ENCODE peak calls at places on chromosome 15, in eight cellular contexts. D is A549, Q is transverse colon, G is sigmoid colon, Y is endothelial cell of umbilical vein, P is esophagus squamous epithelium, V is IMR-90, I is uterus. U is an unnamed sample.

GRCh38 chr15:92653836-92654524 is 1.6 kb downstream of the FAM174B start:
- DNase-seq in D (peak; percentile 55), Q (peak; percentile 44), G (peak; percentile 76), Y (peak; percentile 83), P (no peak), V (no peak), I (no peak), U (peak; percentile 85)

GRCh38 chr15:92812271-92812670 is 87.9 kb upstream of the CHD2 start:
- DNase-seq in D (no peak), Q (peak; percentile 44), G (no peak), Y (no peak), P (no peak), V (no peak), I (peak; percentile 20), U (no peak)

GRCh38 chr15:66498501-66499386 is 1.2 kb upstream of the SNAPC5 start:
- DNase-seq in D (peak; percentile 53), Q (no peak), G (no peak), Y (peak; percentile 54), P (no peak), V (peak; percentile 51), I (no peak), U (no peak)

GRCh38 chr15:63042879-63043340 is 363 bp downstream of the TPM1 start:
- DNase-seq in D (no peak), Q (no peak), G (no peak), Y (peak; percentile 47), P (no peak), V (no peak), I (no peak), U (no peak)

GRCh38 chr15:80179025-80179759 is 26.4 kb downstream of the FAH start:
- DNase-seq in D (peak; percentile 83), Q (no peak), G (no peak), Y (peak; percentile 91), P (no peak), V (peak; percentile 98), I (no peak), U (no peak)

GRCh38 chr15:88491158-88491557 is 23.6 kb downstream of the MRPS11 start:
- DNase-seq in D (no peak), Q (no peak), G (no peak), Y (no peak), P (no peak), V (no peak), I (no peak), U (no peak)

GRCh38 chr15:62658498-62658897 is 384.0 kb upstream of the TPM1 start:
- DNase-seq in D (no peak), Q (no peak), G (no peak), Y (no peak), P (no peak), V (no peak), I (no peak), U (no peak)

GRCh38 chr15:96750361-96750760 is 419.9 kb downstream of the NR2F2 start:
- DNase-seq in D (no peak), Q (no peak), G (no peak), Y (no peak), P (no peak), V (no peak), I (no peak), U (no peak)

GRCh38 chr15:54518145-54518941 is 540.1 kb downstream of the UNC13C start:
- DNase-seq in D (no peak), Q (no peak), G (no peak), Y (no peak), P (no peak), V (no peak), I (no peak), U (no peak)

DNA sequence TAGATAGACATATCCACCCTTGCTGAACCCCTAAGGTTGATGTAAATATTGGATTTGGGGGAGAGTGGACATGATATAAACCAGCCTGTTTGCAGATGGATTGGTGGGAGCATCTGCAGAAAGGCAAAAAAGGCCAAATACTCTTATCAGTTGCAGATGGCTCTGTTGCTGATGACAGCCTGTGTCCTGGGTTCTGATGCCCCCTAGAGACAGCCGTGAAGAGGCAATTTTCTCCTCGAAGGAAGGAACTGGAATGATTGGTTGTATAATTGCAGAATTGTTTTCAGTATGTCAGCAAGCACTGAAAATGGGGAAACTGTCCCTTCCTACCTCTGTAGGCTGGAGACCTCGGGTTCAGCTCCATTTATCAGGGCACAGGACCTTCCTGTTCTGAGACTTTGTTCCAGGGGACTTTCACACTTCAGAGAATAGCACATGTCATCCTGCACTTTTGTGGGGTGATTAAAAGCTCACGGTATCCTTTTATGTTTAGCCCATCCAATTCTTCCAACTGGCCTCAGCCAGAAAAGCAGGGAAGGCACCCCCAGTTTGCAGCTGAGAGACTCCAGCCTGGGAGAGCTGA is 103.0 kb downstream of the PGPEP1L start:
- DNase-seq in D (peak; percentile 85), Q (peak; percentile 22), G (peak; percentile 60), Y (peak; percentile 53), P (no peak), V (peak; percentile 75), I (no peak), U (no peak)
- TF ChIP-seq CTCF in D (peak; percentile 91), Q (peak; percentile 24), G (peak; percentile 8), Y (peak; percentile 58), P (peak; percentile 21), V (peak; percentile 82), I (peak; percentile 33), U (no peak)

GRCh38 chr15:64143276-64143675 is 8.3 kb upstream of the SNX22 start:
- DNase-seq in D (no peak), Q (no peak), G (no peak), Y (no peak), P (no peak), V (no peak), I (no peak), U (no peak)

GRCh38 chr15:64146041-64146440 is 5.5 kb upstream of the SNX22 start:
- DNase-seq in D (no peak), Q (no peak), G (peak; percentile 59), Y (no peak), P (no peak), V (no peak), I (no peak), U (no peak)

GRCh38 chr15:64144192-64144564 is 7.4 kb upstream of the SNX22 start:
- DNase-seq in D (no peak), Q (no peak), G (peak; percentile 30), Y (no peak), P (no peak), V (no peak), I (no peak), U (no peak)

GRCh38 chr15:64146520-64146884 is 5.0 kb upstream of the SNX22 start:
- DNase-seq in D (no peak), Q (no peak), G (no peak), Y (no peak), P (no peak), V (no peak), I (no peak), U (no peak)

GRCh38 chr15:64144565-64145281 is 6.8 kb upstream of the SNX22 start:
- DNase-seq in D (no peak), Q (no peak), G (peak; percentile 45), Y (no peak), P (no peak), V (no peak), I (no peak), U (no peak)
- TF ChIP-seq POLR2A in D (no peak), Q (no peak), G (no peak), Y (no peak), P (no peak), V (no peak), I (no peak), U (no peak)

DNA sequence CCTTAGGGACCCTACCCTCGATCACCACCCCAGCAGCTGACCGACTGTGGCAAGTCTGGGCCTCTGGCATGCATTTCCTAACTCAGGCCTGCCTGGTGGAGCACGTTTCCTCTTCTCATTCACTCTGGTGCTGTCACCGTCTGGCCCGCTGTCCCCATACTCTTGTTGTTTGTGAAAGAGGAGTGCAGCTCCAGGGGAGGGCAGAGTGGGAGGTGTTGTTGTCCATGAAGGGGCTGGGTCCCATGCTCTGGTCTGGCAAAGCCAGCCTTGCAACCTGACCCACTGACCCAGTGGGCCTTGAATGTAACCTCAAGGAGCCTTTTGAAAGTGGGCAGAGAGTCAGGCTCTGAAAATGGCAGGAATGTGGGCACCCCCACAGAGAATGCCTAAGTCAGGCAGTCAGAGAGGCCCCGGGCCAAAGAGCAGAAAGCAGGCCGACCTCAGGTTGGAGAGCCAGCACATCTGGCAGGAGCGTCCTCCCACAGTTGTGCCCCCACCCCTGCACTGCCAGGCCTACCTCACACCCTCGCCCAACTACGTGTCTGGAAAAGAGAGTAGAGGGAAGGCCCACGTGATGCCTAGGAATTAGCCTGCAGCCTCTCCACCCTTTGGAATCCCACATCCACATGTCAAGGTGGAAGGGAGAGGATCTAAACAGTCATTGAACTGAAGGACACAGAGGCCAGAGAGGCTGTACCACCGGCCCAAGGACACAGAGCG is 10.9 kb downstream of the SEMA7A start:
- DNase-seq in D (peak; percentile 27), Q (no peak), G (no peak), Y (no peak), P (no peak), V (peak; percentile 52), I (no peak), U (no peak)
- TF ChIP-seq CTCF in D (no peak), Q (no peak), G (no peak), Y (no peak), P (no peak), V (no peak), I (no peak), U (no peak)

GRCh38 chr15:41115652-41116115 is 396 bp downstream of the INO80 start:
- DNase-seq in D (peak; percentile 71), Q (peak; percentile 70), G (no peak), Y (peak; percentile 51), P (peak; percentile 19), V (peak; percentile 48), I (peak; percentile 53), U (peak; percentile 44)
- TF ChIP-seq POLR2A in D (no peak), Q (no peak), G (no peak), Y (no peak), P (no peak), V (no peak), I (no peak), U (no peak)

GRCh38 chr15:77186518-77187095 is 115.7 kb upstream of the TSPAN3 start:
- DNase-seq in D (peak; percentile 42), Q (no peak), G (no peak), Y (peak; percentile 66), P (no peak), V (peak; percentile 47), I (no peak), U (no peak)
- TF ChIP-seq CTCF in D (peak; percentile 63), Q (peak; percentile 51), G (peak; percentile 32), Y (peak; percentile 56), P (no peak), V (peak; percentile 62), I (peak; percentile 33), U (peak; percentile 13)

GRCh38 chr15:78708713-78709112 is 67.7 kb upstream of the CHRNB4 start:
- DNase-seq in D (no peak), Q (no peak), G (no peak), Y (no peak), P (no peak), V (no peak), I (no peak), U (no peak)
- TF ChIP-seq POLR2A in D (no peak), Q (no peak), G (no peak), Y (no peak), P (no peak), V (no peak), I (no peak), U (no peak)

DNA sequence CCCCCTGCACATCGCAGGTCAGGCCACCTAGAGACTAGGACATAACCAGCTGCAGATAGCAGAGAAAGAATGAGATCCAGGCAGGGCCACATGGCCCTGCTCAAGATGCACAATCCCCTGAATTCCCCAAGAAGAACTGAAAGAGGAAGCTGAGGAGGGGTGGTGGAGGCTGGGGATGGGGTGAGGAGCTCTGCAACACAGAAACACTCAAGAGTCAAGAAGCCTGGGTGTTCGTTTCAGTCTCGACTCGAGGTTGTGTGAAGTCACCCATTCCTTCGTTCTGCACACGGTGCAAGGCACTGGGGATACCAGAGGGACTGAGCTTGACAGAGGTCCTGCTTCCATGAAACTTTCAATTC is 62.0 kb downstream of the TLE3 start:
- DNase-seq in D (no peak), Q (peak; percentile 62), G (peak; percentile 54), Y (no peak), P (no peak), V (no peak), I (no peak), U (no peak)
- TF ChIP-seq CTCF in D (no peak), Q (no peak), G (no peak), Y (no peak), P (no peak), V (no peak), I (no peak), U (no peak)

U was measured in prostate gland.